ENCODE peak calls at places on chromosome 22, in eight cellular contexts. U is endothelial cell, X is RWPE1, D is fibroblast of pulmonary artery, F is tibial artery, P is brain microvascular endothelial cell, Z is neural progenitor cell, G is psoas muscle. C is an unnamed sample.

GRCh38 chr22:24191381-24191841 is 10.1 kb downstream of the SUSD2 start:
- DNase-seq in U (no peak), X (no peak), D (no peak), F (no peak), P (no peak), Z (no peak), G (no peak), C (no peak)

GRCh38 chr22:28620244-28620922 is 59.3 kb downstream of the TTC28 start:
- DNase-seq in U (no peak), X (no peak), D (peak), F (no peak), P (no peak), Z (no peak), G (no peak), C (no peak)

GRCh38 chr22:23626286-23626975 is 5.7 kb downstream of the DRICH1 start:
- DNase-seq in U (no peak), X (no peak), D (no peak), F (no peak), P (no peak), Z (no peak), G (no peak), C (no peak)

GRCh38 chr22:31230871-31231621 is 18.9 kb downstream of the LIMK2 start:
- DNase-seq in U (peak), X (no peak), D (peak), F (no peak), P (peak), Z (peak), G (no peak), C (peak)

GRCh38 chr22:29146101-29146560 is 59.6 kb upstream of the EMID1 start:
- DNase-seq in U (no peak), X (no peak), D (no peak), F (no peak), P (no peak), Z (no peak), G (no peak), C (no peak)

GRCh38 chr22:50314455-50315288 is 7.2 kb upstream of the PLXNB2 start:
- DNase-seq in U (no peak), X (no peak), D (no peak), F (no peak), P (no peak), Z (no peak), G (peak), C (no peak)

GRCh38 chr22:39656495-39657490 is 86.2 kb downstream of the CACNA1I start:
- DNase-seq in U (no peak), X (no peak), D (no peak), F (no peak), P (no peak), Z (no peak), G (no peak), C (no peak)

GRCh38 chr22:21803859-21804258 is 63.6 kb downstream of the MAPK1 start:
- DNase-seq in U (no peak), X (no peak), D (no peak), F (no peak), P (no peak), Z (no peak), G (no peak), C (no peak)

GRCh38 chr22:39748877-39749276 is 144.7 kb downstream of the ENTHD1 start:
- DNase-seq in U (no peak), X (peak), D (peak), F (no peak), P (no peak), Z (no peak), G (no peak), C (no peak)

GRCh38 chr22:31611065-31611760 is 50.8 kb downstream of the PISD start:
- DNase-seq in U (no peak), X (no peak), D (peak), F (no peak), P (no peak), Z (no peak), G (no peak), C (no peak)

GRCh38 chr22:23259916-23260644 is 79.8 kb downstream of the BCR start:
- DNase-seq in U (no peak), X (no peak), D (no peak), F (no peak), P (no peak), Z (no peak), G (no peak), C (no peak)

GRCh38 chr22:29664731-29665130 is 55.1 kb upstream of the CABP7 start:
- DNase-seq in U (no peak), X (no peak), D (peak), F (no peak), P (no peak), Z (no peak), G (no peak), C (no peak)

GRCh38 chr22:37239336-37240239 is 4.5 kb downstream of the RAC2 start:
- DNase-seq in U (no peak), X (no peak), D (no peak), F (no peak), P (no peak), Z (no peak), G (no peak), C (no peak)

GRCh38 chr22:37242395-37242918 is 1.6 kb downstream of the RAC2 start:
- DNase-seq in U (no peak), X (peak), D (no peak), F (peak), P (peak), Z (no peak), G (peak), C (no peak)

GRCh38 chr22:37241351-37242142 is 2.5 kb downstream of the RAC2 start:
- DNase-seq in U (no peak), X (no peak), D (no peak), F (no peak), P (no peak), Z (no peak), G (no peak), C (no peak)

GRCh38 chr22:37240240-37240940 is 3.7 kb downstream of the RAC2 start:
- DNase-seq in U (no peak), X (no peak), D (no peak), F (no peak), P (no peak), Z (no peak), G (no peak), C (no peak)

GRCh38 chr22:37240941-37241320 is 3.1 kb downstream of the RAC2 start:
- DNase-seq in U (no peak), X (no peak), D (no peak), F (no peak), P (no peak), Z (no peak), G (no peak), C (no peak)
- TF ChIP-seq CTCF in U (no peak), X (no peak), D (no peak), F (no peak), P (no peak), Z (no peak), G (no peak), C (no peak)

GRCh38 chr22:26512149-26512793 is at the start of gene TFIP11:
- DNase-seq in U (peak), X (peak), D (peak), F (peak), P (peak), Z (peak), G (peak), C (peak)
- TF ChIP-seq CTCF in U (peak), X (no peak), D (no peak), F (no peak), P (peak), Z (peak), G (no peak), C (no peak)

GRCh38 chr22:41952713-41953112 is 763 bp downstream of the SMIM45 start:
- DNase-seq in U (no peak), X (no peak), D (no peak), F (no peak), P (no peak), Z (no peak), G (no peak), C (no peak)

GRCh38 chr22:41949297-41949965 is 2.5 kb upstream of the CENPM start:
- DNase-seq in U (no peak), X (no peak), D (no peak), F (no peak), P (no peak), Z (no peak), G (no peak), C (no peak)

GRCh38 chr22:41947181-41948080 is 479 bp upstream of the CENPM start:
- DNase-seq in U (no peak), X (no peak), D (no peak), F (no peak), P (no peak), Z (no peak), G (no peak), C (no peak)

GRCh38 chr22:41948142-41948541 is 1.2 kb upstream of the CENPM start:
- DNase-seq in U (no peak), X (no peak), D (no peak), F (no peak), P (no peak), Z (no peak), G (no peak), C (no peak)

GRCh38 chr22:41951898-41952474 is at the start of gene SMIM45:
- DNase-seq in U (no peak), X (no peak), D (peak), F (no peak), P (no peak), Z (peak), G (no peak), C (no peak)
- TF ChIP-seq CTCF in U (no peak), X (no peak), D (no peak), F (no peak), P (no peak), Z (peak), G (no peak), C (no peak)

GRCh38 chr22:46993626-46994025 is 231.2 kb downstream of the TBC1D22A start:
- DNase-seq in U (no peak), X (no peak), D (no peak), F (no peak), P (no peak), Z (no peak), G (no peak), C (no peak)

GRCh38 chr22:46991666-46992065 is 229.2 kb downstream of the TBC1D22A start:
- DNase-seq in U (no peak), X (no peak), D (no peak), F (no peak), P (no peak), Z (no peak), G (no peak), C (no peak)

GRCh38 chr22:46990937-46991520 is 228.6 kb downstream of the TBC1D22A start:
- DNase-seq in U (no peak), X (no peak), D (no peak), F (no peak), P (no peak), Z (no peak), G (no peak), C (no peak)

GRCh38 chr22:46994265-46994664 is 231.8 kb downstream of the TBC1D22A start:
- DNase-seq in U (no peak), X (no peak), D (no peak), F (no peak), P (no peak), Z (no peak), G (no peak), C (no peak)

GRCh38 chr22:46992121-46992731 is 229.8 kb downstream of the TBC1D22A start:
- DNase-seq in U (no peak), X (no peak), D (no peak), F (no peak), P (no peak), Z (no peak), G (no peak), C (no peak)
- TF ChIP-seq CTCF in U (no peak), X (no peak), D (no peak), F (no peak), P (no peak), Z (no peak), G (no peak), C (no peak)

DNA sequence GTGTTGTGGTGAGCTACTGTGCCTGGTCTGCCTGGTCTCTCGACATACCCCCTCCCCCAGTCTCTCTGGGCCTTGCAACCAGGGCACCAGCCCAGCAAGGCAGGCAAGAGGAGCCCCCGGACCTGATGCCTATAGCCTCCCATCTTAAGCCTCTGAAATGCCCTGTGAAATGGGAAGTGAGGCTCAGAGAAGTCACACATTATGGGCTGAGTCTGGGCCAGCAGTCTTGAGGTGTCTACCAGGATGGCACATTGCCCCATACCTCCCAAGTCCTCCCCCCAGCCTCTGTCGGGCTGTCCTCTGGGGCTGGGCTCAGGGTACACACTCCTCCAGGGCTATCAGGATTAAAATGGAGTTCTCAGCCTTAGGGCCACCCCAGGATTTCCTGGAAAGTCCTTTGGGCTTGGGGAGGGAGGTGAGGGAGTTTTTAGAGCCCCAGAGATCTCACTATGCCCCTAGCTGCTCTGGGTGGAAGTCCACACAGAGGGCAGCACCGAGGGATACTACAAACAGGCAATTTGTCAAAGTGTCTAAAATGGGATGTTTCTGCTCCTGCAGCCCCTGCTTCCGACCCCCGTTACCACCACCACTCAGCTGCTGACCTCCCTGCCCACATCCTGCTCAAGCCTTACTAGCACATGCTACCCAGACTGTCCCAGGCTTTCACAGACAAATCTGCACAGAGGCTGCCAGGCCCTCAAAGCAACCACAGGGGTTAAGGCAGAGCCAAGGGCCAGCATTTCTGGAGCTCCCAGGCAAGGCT is 3.1 kb upstream of the SH3BP1 start:
- DNase-seq in U (no peak), X (no peak), D (peak), F (no peak), P (peak), Z (no peak), G (no peak), C (no peak)
- TF ChIP-seq CTCF in U (no peak), X (no peak), D (peak), F (no peak), P (peak), Z (peak), G (no peak), C (no peak)

GRCh38 chr22:25395468-25395867 is 169.0 kb upstream of the GRK3 start:
- DNase-seq in U (no peak), X (no peak), D (no peak), F (no peak), P (no peak), Z (no peak), G (no peak), C (no peak)

GRCh38 chr22:25399649-25400151 is 164.8 kb upstream of the GRK3 start:
- DNase-seq in U (no peak), X (no peak), D (no peak), F (no peak), P (no peak), Z (no peak), G (no peak), C (no peak)

GRCh38 chr22:25395915-25396314 is 168.6 kb upstream of the GRK3 start:
- DNase-seq in U (no peak), X (no peak), D (no peak), F (no peak), P (no peak), Z (no peak), G (no peak), C (no peak)

GRCh38 chr22:25397616-25398015 is 166.9 kb upstream of the GRK3 start:
- DNase-seq in U (no peak), X (no peak), D (no peak), F (no peak), P (no peak), Z (no peak), G (no peak), C (no peak)

GRCh38 chr22:25396615-25397200 is 167.8 kb upstream of the GRK3 start:
- DNase-seq in U (no peak), X (no peak), D (no peak), F (no peak), P (no peak), Z (no peak), G (no peak), C (no peak)
- TF ChIP-seq CTCF in U (no peak), X (no peak), D (no peak), F (no peak), P (no peak), Z (no peak), G (no peak), C (no peak)